ENCODE peak calls at places on chromosome 22, in four cellular contexts. One of them, this sample, is unnamed.

GRCh38 chr22:38348751-38349496 is 31.7 kb upstream of the CSNK1E start:
- DNase-seq in substantia nigra: no peak
- DNase-seq in stimulated activated CD8-positive, alpha-beta memory T cell treated with anti-CD3 and anti-CD28 coated beads, Interleukin-7, amount 100 ng/mL, for 24 hours: no peak
- DNase-seq in anterior cingulate cortex: no peak
- DNase-seq in this sample: no peak

GRCh38 chr22:39266398-39267030 is 21.7 kb upstream of the PDGFB start:
- DNase-seq in substantia nigra: peak
- DNase-seq in stimulated activated CD8-positive, alpha-beta memory T cell treated with anti-CD3 and anti-CD28 coated beads, Interleukin-7, amount 100 ng/mL, for 24 hours: no peak
- DNase-seq in anterior cingulate cortex: no peak
- DNase-seq in this sample: no peak

GRCh38 chr22:45562537-45563361 is 60.1 kb downstream of the FBLN1 start:
- DNase-seq in substantia nigra: no peak
- DNase-seq in stimulated activated CD8-positive, alpha-beta memory T cell treated with anti-CD3 and anti-CD28 coated beads, Interleukin-7, amount 100 ng/mL, for 24 hours: no peak
- DNase-seq in anterior cingulate cortex: no peak
- DNase-seq in this sample: no peak

GRCh38 chr22:35375031-35375430 is 5.9 kb upstream of the HMOX1 start:
- DNase-seq in substantia nigra: no peak
- DNase-seq in stimulated activated CD8-positive, alpha-beta memory T cell treated with anti-CD3 and anti-CD28 coated beads, Interleukin-7, amount 100 ng/mL, for 24 hours: no peak
- DNase-seq in anterior cingulate cortex: no peak
- DNase-seq in this sample: no peak

GRCh38 chr22:34781676-34782075 is 284.3 kb upstream of the ISX start:
- DNase-seq in substantia nigra: no peak
- DNase-seq in stimulated activated CD8-positive, alpha-beta memory T cell treated with anti-CD3 and anti-CD28 coated beads, Interleukin-7, amount 100 ng/mL, for 24 hours: no peak
- DNase-seq in anterior cingulate cortex: no peak
- DNase-seq in this sample: no peak

GRCh38 chr22:47463220-47463619 is 700.8 kb downstream of the TBC1D22A start:
- DNase-seq in substantia nigra: no peak
- DNase-seq in stimulated activated CD8-positive, alpha-beta memory T cell treated with anti-CD3 and anti-CD28 coated beads, Interleukin-7, amount 100 ng/mL, for 24 hours: no peak
- DNase-seq in anterior cingulate cortex: no peak
- DNase-seq in this sample: no peak

GRCh38 chr22:30538280-30538679 is 8.3 kb downstream of the SEC14L6 start:
- DNase-seq in substantia nigra: no peak
- DNase-seq in stimulated activated CD8-positive, alpha-beta memory T cell treated with anti-CD3 and anti-CD28 coated beads, Interleukin-7, amount 100 ng/mL, for 24 hours: no peak
- DNase-seq in anterior cingulate cortex: no peak
- DNase-seq in this sample: no peak

GRCh38 chr22:49087716-49088660 is 739.7 kb downstream of the BRD1 start:
- DNase-seq in substantia nigra: no peak
- DNase-seq in stimulated activated CD8-positive, alpha-beta memory T cell treated with anti-CD3 and anti-CD28 coated beads, Interleukin-7, amount 100 ng/mL, for 24 hours: no peak
- DNase-seq in anterior cingulate cortex: no peak
- DNase-seq in this sample: no peak

GRCh38 chr22:43293661-43294392 is 49.3 kb downstream of the SCUBE1 start:
- DNase-seq in substantia nigra: no peak
- DNase-seq in stimulated activated CD8-positive, alpha-beta memory T cell treated with anti-CD3 and anti-CD28 coated beads, Interleukin-7, amount 100 ng/mL, for 24 hours: no peak
- DNase-seq in anterior cingulate cortex: no peak
- DNase-seq in this sample: peak

GRCh38 chr22:35039625-35040024 is 26.3 kb upstream of the ISX start:
- DNase-seq in substantia nigra: no peak
- DNase-seq in stimulated activated CD8-positive, alpha-beta memory T cell treated with anti-CD3 and anti-CD28 coated beads, Interleukin-7, amount 100 ng/mL, for 24 hours: no peak
- DNase-seq in anterior cingulate cortex: no peak
- DNase-seq in this sample: peak

GRCh38 chr22:46079861-46080821 is 70.2 kb upstream of the PPARA start:
- DNase-seq in substantia nigra: peak
- DNase-seq in stimulated activated CD8-positive, alpha-beta memory T cell treated with anti-CD3 and anti-CD28 coated beads, Interleukin-7, amount 100 ng/mL, for 24 hours: no peak
- DNase-seq in anterior cingulate cortex: peak
- DNase-seq in this sample: peak

GRCh38 chr22:40749006-40749405 is 69.7 kb downstream of the MCHR1 start:
- DNase-seq in substantia nigra: no peak
- DNase-seq in stimulated activated CD8-positive, alpha-beta memory T cell treated with anti-CD3 and anti-CD28 coated beads, Interleukin-7, amount 100 ng/mL, for 24 hours: no peak
- DNase-seq in anterior cingulate cortex: no peak
- DNase-seq in this sample: no peak

GRCh38 chr22:19819209-19819910 is 35.3 kb downstream of the GNB1L start:
- DNase-seq in substantia nigra: no peak
- DNase-seq in stimulated activated CD8-positive, alpha-beta memory T cell treated with anti-CD3 and anti-CD28 coated beads, Interleukin-7, amount 100 ng/mL, for 24 hours: no peak
- DNase-seq in anterior cingulate cortex: no peak
- DNase-seq in this sample: no peak

GRCh38 chr22:44020981-44021380 is 3.1 kb upstream of the PARVB start:
- DNase-seq in substantia nigra: no peak
- DNase-seq in stimulated activated CD8-positive, alpha-beta memory T cell treated with anti-CD3 and anti-CD28 coated beads, Interleukin-7, amount 100 ng/mL, for 24 hours: no peak
- DNase-seq in anterior cingulate cortex: no peak
- DNase-seq in this sample: no peak

GRCh38 chr22:39243443-39244072 is 1.2 kb downstream of the PDGFB start:
- DNase-seq in substantia nigra: no peak
- DNase-seq in stimulated activated CD8-positive, alpha-beta memory T cell treated with anti-CD3 and anti-CD28 coated beads, Interleukin-7, amount 100 ng/mL, for 24 hours: no peak
- DNase-seq in anterior cingulate cortex: no peak
- DNase-seq in this sample: no peak

GRCh38 chr22:38706101-38706884 is 549 bp downstream of the GTPBP1 start:
- DNase-seq in substantia nigra: peak
- DNase-seq in stimulated activated CD8-positive, alpha-beta memory T cell treated with anti-CD3 and anti-CD28 coated beads, Interleukin-7, amount 100 ng/mL, for 24 hours: no peak
- DNase-seq in anterior cingulate cortex: peak
- DNase-seq in this sample: no peak

GRCh38 chr22:17569971-17570511 is 6.7 kb downstream of the SLC25A18 start:
- DNase-seq in substantia nigra: no peak
- DNase-seq in stimulated activated CD8-positive, alpha-beta memory T cell treated with anti-CD3 and anti-CD28 coated beads, Interleukin-7, amount 100 ng/mL, for 24 hours: no peak
- DNase-seq in anterior cingulate cortex: peak
- DNase-seq in this sample: no peak

GRCh38 chr22:49035818-49036457 is 791.7 kb downstream of the BRD1 start:
- DNase-seq in substantia nigra: no peak
- DNase-seq in stimulated activated CD8-positive, alpha-beta memory T cell treated with anti-CD3 and anti-CD28 coated beads, Interleukin-7, amount 100 ng/mL, for 24 hours: no peak
- DNase-seq in anterior cingulate cortex: no peak
- DNase-seq in this sample: no peak

GRCh38 chr22:27846910-27847309 is 45.4 kb upstream of the MN1 start:
- DNase-seq in substantia nigra: no peak
- DNase-seq in stimulated activated CD8-positive, alpha-beta memory T cell treated with anti-CD3 and anti-CD28 coated beads, Interleukin-7, amount 100 ng/mL, for 24 hours: no peak
- DNase-seq in anterior cingulate cortex: no peak
- DNase-seq in this sample: no peak

GRCh38 chr22:39309881-39310714 is 9.3 kb downstream of the RPL3 start:
- DNase-seq in substantia nigra: no peak
- DNase-seq in stimulated activated CD8-positive, alpha-beta memory T cell treated with anti-CD3 and anti-CD28 coated beads, Interleukin-7, amount 100 ng/mL, for 24 hours: no peak
- DNase-seq in anterior cingulate cortex: no peak
- DNase-seq in this sample: no peak

GRCh38 chr22:48585916-48586798 is 1241.5 kb downstream of the BRD1 start:
- DNase-seq in substantia nigra: no peak
- DNase-seq in stimulated activated CD8-positive, alpha-beta memory T cell treated with anti-CD3 and anti-CD28 coated beads, Interleukin-7, amount 100 ng/mL, for 24 hours: no peak
- DNase-seq in anterior cingulate cortex: no peak
- DNase-seq in this sample: no peak

GRCh38 chr22:49958961-49959781 is 1.4 kb upstream of the PIM3 start:
- DNase-seq in substantia nigra: no peak
- DNase-seq in stimulated activated CD8-positive, alpha-beta memory T cell treated with anti-CD3 and anti-CD28 coated beads, Interleukin-7, amount 100 ng/mL, for 24 hours: no peak
- DNase-seq in anterior cingulate cortex: no peak
- DNase-seq in this sample: no peak

GRCh38 chr22:23192133-23192532 is 11.8 kb downstream of the BCR start:
- DNase-seq in substantia nigra: no peak
- DNase-seq in stimulated activated CD8-positive, alpha-beta memory T cell treated with anti-CD3 and anti-CD28 coated beads, Interleukin-7, amount 100 ng/mL, for 24 hours: no peak
- DNase-seq in anterior cingulate cortex: no peak
- DNase-seq in this sample: peak